ENCODE peak calls at places on chromosomes 7 and 10, in five cellular contexts. S is upper lobe of right lung, N is lower lobe of right lung, M is tibial artery, X is kidney. Q is an unnamed sample.
A peak's percentile ranks its signal among the peaks of the same experiment; 100 is the strongest.

GRCh38 chr10:17915181-17915580 is 36.5 kb upstream of the SLC39A12 start:
- DNase-seq in S (no peak), N (no peak), M (no peak), X (no peak), Q (no peak)

GRCh38 chr7:156127166-156128134 is 315.2 kb upstream of the SHH start:
- DNase-seq in S (no peak), N (no peak), M (no peak), X (peak; percentile 48), Q (no peak)

GRCh38 chr10:61754553-61755540 is 92.1 kb downstream of the CABCOCO1 start:
- DNase-seq in S (no peak), N (no peak), M (no peak), X (no peak), Q (no peak)

GRCh38 chr7:69561256-69561655 is 37.0 kb upstream of the AUTS2 start:
- DNase-seq in S (no peak), N (no peak), M (no peak), X (no peak), Q (no peak)

GRCh38 chr7:92375013-92375412 is 72.3 kb upstream of the GATAD1 start:
- DNase-seq in S (no peak), N (no peak), M (no peak), X (no peak), Q (no peak)

GRCh38 chr10:24590697-24591457 is 132.8 kb downstream of the ARHGAP21 start:
- DNase-seq in S (no peak), N (no peak), M (no peak), X (no peak), Q (no peak)

GRCh38 chr10:132291826-132292225 is 15.9 kb downstream of the STK32C start:
- DNase-seq in S (no peak), N (peak; percentile 17), M (no peak), X (peak; percentile 43), Q (no peak)

GRCh38 chr10:119310807-119311206 is 103.4 kb downstream of the GRK5 start:
- DNase-seq in S (no peak), N (no peak), M (no peak), X (no peak), Q (no peak)

GRCh38 chr10:69914373-69915268 is 112.9 kb downstream of the COL13A1 start:
- DNase-seq in S (peak; percentile 81), N (peak; percentile 77), M (peak; percentile 71), X (peak; percentile 85), Q (peak; percentile 81)

GRCh38 chr10:98636921-98637329 is 190.2 kb upstream of the HPS1 start:
- DNase-seq in S (no peak), N (no peak), M (no peak), X (no peak), Q (no peak)

GRCh38 chr7:8418627-8419245 is 14.7 kb upstream of the NXPH1 start:
- DNase-seq in S (no peak), N (no peak), M (no peak), X (no peak), Q (peak; percentile 64)

GRCh38 chr7:42237162-42237821 is at the start of gene GLI3:
- DNase-seq in S (peak; percentile 88), N (peak; percentile 74), M (peak; percentile 92), X (peak; percentile 96), Q (peak; percentile 20)

GRCh38 chr10:15182541-15183207 is 14.2 kb upstream of the NMT2 start:
- DNase-seq in S (no peak), N (no peak), M (no peak), X (no peak), Q (no peak)

GRCh38 chr7:29022291-29022988 is 64.3 kb upstream of the TRIL start:
- DNase-seq in S (no peak), N (no peak), M (no peak), X (no peak), Q (no peak)

GRCh38 chr7:134755422-134756022 is 23.9 kb upstream of the CALD1 start:
- DNase-seq in S (no peak), N (no peak), M (no peak), X (no peak), Q (peak; percentile 37)

GRCh38 chr7:99625321-99625720 is 8.6 kb downstream of the ZSCAN25 start:
- DNase-seq in S (no peak), N (no peak), M (no peak), X (no peak), Q (no peak)

GRCh38 chr10:45553155-45553554 is 119.4 kb downstream of the ZFAND4 start:
- DNase-seq in S (no peak), N (no peak), M (no peak), X (no peak), Q (no peak)

GRCh38 chr7:105610165-105610930 is 29.1 kb upstream of the EFCAB10 start:
- DNase-seq in S (peak; percentile 28), N (no peak), M (no peak), X (no peak), Q (no peak)

GRCh38 chr7:48251766-48252165 is 80.5 kb downstream of the ABCA13 start:
- DNase-seq in S (no peak), N (no peak), M (no peak), X (no peak), Q (no peak)

GRCh38 chr10:42556931-42557330 is 81.4 kb downstream of the ZNF33B start:
- DNase-seq in S (no peak), N (no peak), M (no peak), X (no peak), Q (no peak)

GRCh38 chr10:69237528-69238159 is 17.5 kb downstream of the HKDC1 start:
- DNase-seq in S (peak; percentile 91), N (peak; percentile 89), M (peak; percentile 87), X (peak; percentile 91), Q (peak; percentile 88)

GRCh38 chr10:46555366-46555712 is 1.1 kb downstream of the GPRIN2 start:
- DNase-seq in S (no peak), N (no peak), M (no peak), X (no peak), Q (no peak)

GRCh38 chr10:51063659-51064535 is 10.4 kb upstream of the PRKG1 start:
- DNase-seq in S (no peak), N (no peak), M (no peak), X (no peak), Q (no peak)

GRCh38 chr7:143460585-143460984 is 17.1 kb upstream of the TAS2R41 start:
- DNase-seq in S (no peak), N (no peak), M (no peak), X (no peak), Q (no peak)

GRCh38 chr10:27804136-27804535 is 58.5 kb upstream of the MKX start:
- DNase-seq in S (no peak), N (no peak), M (no peak), X (no peak), Q (no peak)

GRCh38 chr10:129772472-129773358 is 191.4 kb downstream of the EBF3 start:
- DNase-seq in S (peak; percentile 46), N (peak; percentile 27), M (peak; percentile 10), X (peak; percentile 48), Q (no peak)

GRCh38 chr7:123637203-123637602 is 18.5 kb upstream of the LMOD2 start:
- DNase-seq in S (no peak), N (no peak), M (no peak), X (no peak), Q (no peak)

GRCh38 chr10:62116896-62117295 is 151.7 kb downstream of the RTKN2 start:
- DNase-seq in S (no peak), N (no peak), M (no peak), X (no peak), Q (no peak)

GRCh38 chr7:46168671-46169383 is 247.8 kb upstream of the IGFBP3 start:
- DNase-seq in S (no peak), N (no peak), M (no peak), X (peak; percentile 73), Q (no peak)

GRCh38 chr10:15700078-15700477 is 19.6 kb downstream of the ITGA8 start:
- DNase-seq in S (no peak), N (no peak), M (no peak), X (no peak), Q (no peak)

GRCh38 chr10:4633186-4633585 is 192.8 kb upstream of the AKR1E2 start:
- DNase-seq in S (no peak), N (no peak), M (no peak), X (no peak), Q (no peak)

GRCh38 chr7:130829415-130829814 is 95.4 kb upstream of the KLF14 start:
- DNase-seq in S (no peak), N (no peak), M (no peak), X (no peak), Q (no peak)

GRCh38 chr7:136142583-136142982 is 165.4 kb upstream of the MTPN start:
- DNase-seq in S (no peak), N (no peak), M (no peak), X (no peak), Q (no peak)

GRCh38 chr10:28393956-28394568 is 91.2 kb upstream of the MPP7 start:
- DNase-seq in S (peak; percentile 68), N (peak; percentile 65), M (peak; percentile 54), X (no peak), Q (peak; percentile 49)

GRCh38 chr10:18455086-18455884 is 196.1 kb downstream of the NSUN6 start:
- DNase-seq in S (no peak), N (no peak), M (no peak), X (no peak), Q (no peak)

GRCh38 chr7:78146546-78146945 is 348.0 kb downstream of the PHTF2 start:
- DNase-seq in S (no peak), N (no peak), M (no peak), X (no peak), Q (no peak)

GRCh38 chr7:128841171-128841690 is 11.0 kb downstream of the FLNC start:
- DNase-seq in S (peak; percentile 63), N (peak; percentile 46), M (no peak), X (peak; percentile 55), Q (no peak)
- TF ChIP-seq CTCF in S (no peak), N (no peak), M (no peak), X (no peak), Q (no peak)

DNA sequence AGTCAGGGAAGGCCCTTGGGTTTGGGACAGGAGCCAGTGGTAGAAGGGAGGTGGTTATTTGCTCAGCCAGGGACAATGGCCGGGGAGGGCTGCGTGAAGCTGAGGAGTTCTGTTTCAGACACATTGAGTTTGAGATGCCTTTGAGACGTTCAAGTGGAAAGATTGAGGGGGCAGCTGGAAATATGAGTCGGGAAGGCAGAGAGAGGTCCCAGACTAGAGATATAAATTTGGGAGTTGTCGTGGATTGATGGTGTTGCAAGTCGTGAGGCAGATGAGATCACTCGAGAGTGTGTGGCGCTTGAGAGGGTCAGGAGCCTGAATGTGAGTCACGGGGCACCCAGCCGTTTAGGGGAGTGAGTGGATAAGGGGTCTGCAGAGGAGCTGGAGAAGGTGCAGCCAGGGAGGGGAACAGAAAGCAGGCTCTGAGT is 73.3 kb downstream of the ZMIZ1 start:
- DNase-seq in S (no peak), N (no peak), M (peak; percentile 79), X (peak; percentile 77), Q (no peak)
- H3K27ac ChIP-seq in S (peak overlapping the region; percentile 51), N (peak overlapping the region; percentile 39), M (peak overlapping the region; percentile 29), X (peak overlapping the region; percentile 28), Q (no peak overlapping the region)

GRCh38 chr7:19284596-19285300 is 139.5 kb upstream of the FERD3L start:
- DNase-seq in S (no peak), N (no peak), M (no peak), X (no peak), Q (no peak)
- H3K36me3 ChIP-seq in S (no peaks in the 10 kb centered on the region), N (no peaks in the 10 kb centered on the region), M (no peaks in the 10 kb centered on the region), X (no peaks in the 10 kb centered on the region), Q (no peaks in the 10 kb centered on the region)

GRCh38 chr10:60009316-60009715 is 103.0 kb upstream of the CCDC6 start:
- DNase-seq in S (no peak), N (no peak), M (no peak), X (no peak), Q (no peak)

GRCh38 chr10:60006046-60006445 is 99.7 kb upstream of the CCDC6 start:
- DNase-seq in S (no peak), N (no peak), M (no peak), X (no peak), Q (no peak)

GRCh38 chr10:60003709-60004191 is 97.4 kb upstream of the CCDC6 start:
- DNase-seq in S (no peak), N (no peak), M (no peak), X (no peak), Q (peak; percentile 11)

GRCh38 chr10:60008816-60009215 is 102.5 kb upstream of the CCDC6 start:
- DNase-seq in S (no peak), N (no peak), M (no peak), X (no peak), Q (no peak)
- TF ChIP-seq CTCF in S (no peak), N (no peak), M (no peak), X (no peak), Q (no peak)

Q was measured in WERI-Rb-1.